ENCODE peak calls at places on chromosomes 12 and 14, in seven cellular contexts. One of them, this sample, is unnamed.
A peak's percentile ranks its signal among the peaks of the same experiment; 100 is the strongest.

GRCh38 chr12:60231301-60231700 is 635.5 kb downstream of the SLC16A7 start:
- DNase-seq in HepG2: no peak
- DNase-seq in ACHN: no peak
- DNase-seq in activated CD4-positive, alpha-beta T cell treated with anti-CD3 and anti-CD28 coated beads, Interleukin-2, amount 50 U/mL, for 1 hour: no peak
- DNase-seq in NCI-H1105 treated with DMSO at 0.1 percent for 48 hours: no peak
- DNase-seq in A549: no peak
- DNase-seq in NCI-H774: no peak
- DNase-seq in this sample: no peak

GRCh38 chr14:50351016-50351415 is 38.9 kb downstream of the DMAC2L start:
- DNase-seq in activated CD4-positive, alpha-beta T cell treated with anti-CD3 and anti-CD28 coated beads, Interleukin-2, amount 50 U/mL, for 1 hour: no peak
- DNase-seq in NCI-H774: no peak
- DNase-seq in HepG2: no peak
- DNase-seq in NCI-H1105 treated with DMSO at 0.1 percent for 48 hours: no peak
- DNase-seq in ACHN: no peak
- DNase-seq in A549: no peak
- DNase-seq in this sample: no peak

GRCh38 chr12:5047729-5048128 is 4.0 kb downstream of the KCNA5 start:
- DNase-seq in A549: no peak
- DNase-seq in NCI-H774: no peak
- DNase-seq in ACHN: no peak
- DNase-seq in NCI-H1105 treated with DMSO at 0.1 percent for 48 hours: no peak
- DNase-seq in HepG2: no peak
- DNase-seq in activated CD4-positive, alpha-beta T cell treated with anti-CD3 and anti-CD28 coated beads, Interleukin-2, amount 50 U/mL, for 1 hour: no peak
- DNase-seq in this sample: no peak

GRCh38 chr14:47194051-47194450 is 481.4 kb downstream of the MDGA2 start:
- DNase-seq in ACHN: peak; percentile 50
- DNase-seq in HepG2: no peak
- DNase-seq in NCI-H1105 treated with DMSO at 0.1 percent for 48 hours: no peak
- DNase-seq in NCI-H774: no peak
- DNase-seq in A549: no peak
- DNase-seq in activated CD4-positive, alpha-beta T cell treated with anti-CD3 and anti-CD28 coated beads, Interleukin-2, amount 50 U/mL, for 1 hour: no peak
- DNase-seq in this sample: no peak

GRCh38 chr12:109697270-109697553 is 16.4 kb upstream of the FAM222A start:
- DNase-seq in NCI-H1105 treated with DMSO at 0.1 percent for 48 hours: no peak
- DNase-seq in HepG2: no peak
- DNase-seq in A549: no peak
- DNase-seq in activated CD4-positive, alpha-beta T cell treated with anti-CD3 and anti-CD28 coated beads, Interleukin-2, amount 50 U/mL, for 1 hour: no peak
- DNase-seq in NCI-H774: no peak
- DNase-seq in ACHN: no peak
- DNase-seq in this sample: no peak

GRCh38 chr14:55850803-55851202 is 267.4 kb upstream of the PELI2 start:
- DNase-seq in NCI-H1105 treated with DMSO at 0.1 percent for 48 hours: no peak
- DNase-seq in activated CD4-positive, alpha-beta T cell treated with anti-CD3 and anti-CD28 coated beads, Interleukin-2, amount 50 U/mL, for 1 hour: no peak
- DNase-seq in A549: no peak
- DNase-seq in ACHN: no peak
- DNase-seq in NCI-H774: no peak
- DNase-seq in HepG2: no peak
- DNase-seq in this sample: no peak

GRCh38 chr14:20986811-20987210 is 3.0 kb upstream of the METTL17 start:
- DNase-seq in A549: peak; percentile 74
- DNase-seq in ACHN: peak; percentile 80
- DNase-seq in HepG2: peak; percentile 30
- DNase-seq in NCI-H774: no peak
- DNase-seq in NCI-H1105 treated with DMSO at 0.1 percent for 48 hours: no peak
- DNase-seq in activated CD4-positive, alpha-beta T cell treated with anti-CD3 and anti-CD28 coated beads, Interleukin-2, amount 50 U/mL, for 1 hour: no peak
- DNase-seq in this sample: peak; percentile 38

GRCh38 chr12:93441111-93441616 is 583 bp downstream of the UBE2N start:
- DNase-seq in NCI-H774: no peak
- DNase-seq in ACHN: peak; percentile 55
- DNase-seq in HepG2: no peak
- DNase-seq in NCI-H1105 treated with DMSO at 0.1 percent for 48 hours: no peak
- DNase-seq in A549: peak; percentile 23
- DNase-seq in activated CD4-positive, alpha-beta T cell treated with anti-CD3 and anti-CD28 coated beads, Interleukin-2, amount 50 U/mL, for 1 hour: peak; percentile 20
- DNase-seq in this sample: peak; percentile 92

GRCh38 chr12:52788111-52788875 is 7.6 kb downstream of the KRT3 start:
- DNase-seq in A549: no peak
- DNase-seq in HepG2: no peak
- DNase-seq in NCI-H1105 treated with DMSO at 0.1 percent for 48 hours: no peak
- DNase-seq in NCI-H774: no peak
- DNase-seq in activated CD4-positive, alpha-beta T cell treated with anti-CD3 and anti-CD28 coated beads, Interleukin-2, amount 50 U/mL, for 1 hour: no peak
- DNase-seq in ACHN: no peak
- DNase-seq in this sample: no peak

GRCh38 chr12:112820796-112821195 is 29.2 kb downstream of the RPH3A start:
- DNase-seq in A549: no peak
- DNase-seq in NCI-H1105 treated with DMSO at 0.1 percent for 48 hours: no peak
- DNase-seq in activated CD4-positive, alpha-beta T cell treated with anti-CD3 and anti-CD28 coated beads, Interleukin-2, amount 50 U/mL, for 1 hour: no peak
- DNase-seq in NCI-H774: no peak
- DNase-seq in HepG2: no peak
- DNase-seq in ACHN: no peak
- DNase-seq in this sample: no peak

GRCh38 chr12:3275171-3276041 is 198.2 kb downstream of the TSPAN9 start:
- DNase-seq in A549: peak; percentile 62
- DNase-seq in activated CD4-positive, alpha-beta T cell treated with anti-CD3 and anti-CD28 coated beads, Interleukin-2, amount 50 U/mL, for 1 hour: peak; percentile 68
- DNase-seq in NCI-H1105 treated with DMSO at 0.1 percent for 48 hours: peak; percentile 40
- DNase-seq in HepG2: peak; percentile 31
- DNase-seq in ACHN: peak; percentile 80
- DNase-seq in NCI-H774: peak; percentile 64
- DNase-seq in this sample: peak; percentile 69

GRCh38 chr12:124868252-124868965 is 4.7 kb upstream of the SCARB1 start:
- DNase-seq in NCI-H1105 treated with DMSO at 0.1 percent for 48 hours: no peak
- DNase-seq in ACHN: no peak
- DNase-seq in NCI-H774: no peak
- DNase-seq in activated CD4-positive, alpha-beta T cell treated with anti-CD3 and anti-CD28 coated beads, Interleukin-2, amount 50 U/mL, for 1 hour: no peak
- DNase-seq in A549: no peak
- DNase-seq in HepG2: no peak
- DNase-seq in this sample: no peak

GRCh38 chr12:121124402-121125109 is 8.1 kb upstream of the P2RX7 start:
- DNase-seq in NCI-H1105 treated with DMSO at 0.1 percent for 48 hours: no peak
- DNase-seq in HepG2: peak; percentile 90
- DNase-seq in A549: peak; percentile 95
- DNase-seq in activated CD4-positive, alpha-beta T cell treated with anti-CD3 and anti-CD28 coated beads, Interleukin-2, amount 50 U/mL, for 1 hour: no peak
- DNase-seq in NCI-H774: no peak
- DNase-seq in ACHN: peak; percentile 100
- DNase-seq in this sample: peak; percentile 78

GRCh38 chr14:67373347-67373746 is 13.2 kb downstream of the EIF2S1 start:
- DNase-seq in NCI-H1105 treated with DMSO at 0.1 percent for 48 hours: no peak
- DNase-seq in HepG2: no peak
- DNase-seq in NCI-H774: no peak
- DNase-seq in activated CD4-positive, alpha-beta T cell treated with anti-CD3 and anti-CD28 coated beads, Interleukin-2, amount 50 U/mL, for 1 hour: no peak
- DNase-seq in ACHN: no peak
- DNase-seq in A549: no peak
- DNase-seq in this sample: no peak

GRCh38 chr14:104530651-104531050 is 48.9 kb upstream of the C14orf180 start:
- DNase-seq in NCI-H1105 treated with DMSO at 0.1 percent for 48 hours: no peak
- DNase-seq in NCI-H774: no peak
- DNase-seq in ACHN: no peak
- DNase-seq in activated CD4-positive, alpha-beta T cell treated with anti-CD3 and anti-CD28 coated beads, Interleukin-2, amount 50 U/mL, for 1 hour: no peak
- DNase-seq in A549: no peak
- DNase-seq in HepG2: no peak
- DNase-seq in this sample: no peak

GRCh38 chr12:125315771-125316170 is 250.5 kb downstream of the AACS start:
- DNase-seq in ACHN: no peak
- DNase-seq in A549: no peak
- DNase-seq in NCI-H774: no peak
- DNase-seq in activated CD4-positive, alpha-beta T cell treated with anti-CD3 and anti-CD28 coated beads, Interleukin-2, amount 50 U/mL, for 1 hour: no peak
- DNase-seq in NCI-H1105 treated with DMSO at 0.1 percent for 48 hours: no peak
- DNase-seq in HepG2: no peak
- DNase-seq in this sample: no peak

GRCh38 chr14:85437143-85437542 is 92.8 kb upstream of the FLRT2 start:
- DNase-seq in ACHN: peak; percentile 8
- DNase-seq in activated CD4-positive, alpha-beta T cell treated with anti-CD3 and anti-CD28 coated beads, Interleukin-2, amount 50 U/mL, for 1 hour: no peak
- DNase-seq in NCI-H1105 treated with DMSO at 0.1 percent for 48 hours: no peak
- DNase-seq in HepG2: peak; percentile 24
- DNase-seq in NCI-H774: no peak
- DNase-seq in A549: peak; percentile 88
- DNase-seq in this sample: no peak

GRCh38 chr14:41350476-41350875 is 256.2 kb upstream of the LRFN5 start:
- DNase-seq in HepG2: no peak
- DNase-seq in A549: no peak
- DNase-seq in NCI-H1105 treated with DMSO at 0.1 percent for 48 hours: no peak
- DNase-seq in ACHN: no peak
- DNase-seq in activated CD4-positive, alpha-beta T cell treated with anti-CD3 and anti-CD28 coated beads, Interleukin-2, amount 50 U/mL, for 1 hour: no peak
- DNase-seq in NCI-H774: no peak
- DNase-seq in this sample: no peak

GRCh38 chr14:101005447-101005846 is 101.9 kb upstream of the RTL1 start:
- DNase-seq in NCI-H774: no peak
- DNase-seq in NCI-H1105 treated with DMSO at 0.1 percent for 48 hours: no peak
- DNase-seq in ACHN: no peak
- DNase-seq in A549: no peak
- DNase-seq in HepG2: no peak
- DNase-seq in activated CD4-positive, alpha-beta T cell treated with anti-CD3 and anti-CD28 coated beads, Interleukin-2, amount 50 U/mL, for 1 hour: no peak
- DNase-seq in this sample: no peak

GRCh38 chr14:50542941-50543418 is 10.6 kb upstream of the MAP4K5 start:
- DNase-seq in activated CD4-positive, alpha-beta T cell treated with anti-CD3 and anti-CD28 coated beads, Interleukin-2, amount 50 U/mL, for 1 hour: peak; percentile 5
- DNase-seq in NCI-H1105 treated with DMSO at 0.1 percent for 48 hours: peak; percentile 83
- DNase-seq in A549: peak; percentile 59
- DNase-seq in ACHN: peak; percentile 46
- DNase-seq in HepG2: peak; percentile 77
- DNase-seq in NCI-H774: peak; percentile 84
- DNase-seq in this sample: no peak

GRCh38 chr14:41349289-41349910 is 257.3 kb upstream of the LRFN5 start:
- DNase-seq in activated CD4-positive, alpha-beta T cell treated with anti-CD3 and anti-CD28 coated beads, Interleukin-2, amount 50 U/mL, for 1 hour: no peak
- DNase-seq in HepG2: no peak
- DNase-seq in NCI-H774: no peak
- DNase-seq in NCI-H1105 treated with DMSO at 0.1 percent for 48 hours: no peak
- DNase-seq in A549: no peak
- DNase-seq in ACHN: no peak
- DNase-seq in this sample: no peak

GRCh38 chr14:89912667-89913211 is 41.8 kb downstream of the EFCAB11 start:
- DNase-seq in A549: peak; percentile 87
- DNase-seq in activated CD4-positive, alpha-beta T cell treated with anti-CD3 and anti-CD28 coated beads, Interleukin-2, amount 50 U/mL, for 1 hour: no peak
- DNase-seq in NCI-H1105 treated with DMSO at 0.1 percent for 48 hours: no peak
- DNase-seq in ACHN: peak; percentile 54
- DNase-seq in HepG2: peak; percentile 59
- DNase-seq in NCI-H774: peak; percentile 44
- DNase-seq in this sample: peak; percentile 54

GRCh38 chr12:88142610-88142991 is 494 bp downstream of the TMTC3 start:
- DNase-seq in activated CD4-positive, alpha-beta T cell treated with anti-CD3 and anti-CD28 coated beads, Interleukin-2, amount 50 U/mL, for 1 hour: peak; percentile 9
- DNase-seq in ACHN: peak; percentile 14
- DNase-seq in HepG2: peak; percentile 2
- DNase-seq in NCI-H774: peak; percentile 23
- DNase-seq in NCI-H1105 treated with DMSO at 0.1 percent for 48 hours: peak; percentile 57
- DNase-seq in A549: peak; percentile 6
- DNase-seq in this sample: peak; percentile 85

GRCh38 chr14:94179244-94179643 is 5.1 kb downstream of the PPP4R4 start:
- DNase-seq in NCI-H1105 treated with DMSO at 0.1 percent for 48 hours: no peak
- DNase-seq in A549: no peak
- DNase-seq in ACHN: no peak
- DNase-seq in activated CD4-positive, alpha-beta T cell treated with anti-CD3 and anti-CD28 coated beads, Interleukin-2, amount 50 U/mL, for 1 hour: no peak
- DNase-seq in HepG2: no peak
- DNase-seq in NCI-H774: no peak
- DNase-seq in this sample: no peak

GRCh38 chr14:96098309-96098998 is 59.3 kb downstream of the C14orf132 start:
- DNase-seq in HepG2: peak; percentile 36
- DNase-seq in NCI-H1105 treated with DMSO at 0.1 percent for 48 hours: peak; percentile 81
- DNase-seq in A549: peak; percentile 78
- DNase-seq in ACHN: peak; percentile 49
- DNase-seq in NCI-H774: peak; percentile 77
- DNase-seq in activated CD4-positive, alpha-beta T cell treated with anti-CD3 and anti-CD28 coated beads, Interleukin-2, amount 50 U/mL, for 1 hour: no peak
- DNase-seq in this sample: peak; percentile 48

This sample was measured in T1000.